ENCODE peak calls at places on chromosomes 5 and 9, in eight cellular contexts. H, B, Q, M, F, J, X and V are unnamed samples.

GRCh38 chr5:83866191-83866590 is 145.5 kb upstream of the HAPLN1 start:
- DNase-seq in H (no peak), B (no peak), Q (no peak), M (no peak), F (no peak), J (no peak), X (no peak), V (no peak)

GRCh38 chr9:109411069-109411761 is 86.9 kb downstream of the PTPN3 start:
- DNase-seq in H (no peak), B (no peak), Q (no peak), M (no peak), F (no peak), J (no peak), X (no peak), V (no peak)

GRCh38 chr5:145984072-145984471 is 47.7 kb downstream of the SH3RF2 start:
- DNase-seq in H (no peak), B (no peak), Q (no peak), M (no peak), F (no peak), J (no peak), X (no peak), V (no peak)

GRCh38 chr9:16031486-16031885 is 478.6 kb downstream of the CCDC171 start:
- DNase-seq in H (no peak), B (no peak), Q (no peak), M (no peak), F (no peak), J (no peak), X (no peak), V (no peak)

GRCh38 chr5:7705736-7706135 is 145.2 kb downstream of the CFAP90 start:
- DNase-seq in H (no peak), B (no peak), Q (no peak), M (no peak), F (no peak), J (no peak), X (no peak), V (no peak)

GRCh38 chr5:172059661-172060100 is 53.2 kb upstream of the FBXW11 start:
- DNase-seq in H (peak), B (no peak), Q (peak), M (no peak), F (no peak), J (peak), X (peak), V (no peak)

GRCh38 chr5:179749857-179750508 is 17.4 kb downstream of the MAML1 start:
- DNase-seq in H (no peak), B (no peak), Q (no peak), M (no peak), F (no peak), J (no peak), X (no peak), V (no peak)

GRCh38 chr5:115930630-115931337 is 31.5 kb upstream of the LVRN start:
- DNase-seq in H (no peak), B (no peak), Q (no peak), M (no peak), F (no peak), J (no peak), X (no peak), V (no peak)

GRCh38 chr5:172437445-172438303 is 16.7 kb downstream of the SH3PXD2B start:
- DNase-seq in H (peak), B (peak), Q (peak), M (peak), F (peak), J (no peak), X (no peak), V (no peak)

GRCh38 chr5:65334077-65334476 is 147.6 kb downstream of the ADAMTS6 start:
- DNase-seq in H (no peak), B (no peak), Q (no peak), M (no peak), F (peak), J (no peak), X (no peak), V (no peak)

GRCh38 chr9:72600671-72601070 is 79.3 kb downstream of the TMC1 start:
- DNase-seq in H (no peak), B (no peak), Q (no peak), M (no peak), F (no peak), J (no peak), X (no peak), V (no peak)

GRCh38 chr5:133088064-133088463 is 36.3 kb downstream of the HSPA4 start:
- DNase-seq in H (no peak), B (no peak), Q (no peak), M (no peak), F (no peak), J (no peak), X (no peak), V (no peak)

GRCh38 chr5:127042593-127042992 is 12.2 kb upstream of the MARCHF3 start:
- DNase-seq in H (no peak), B (no peak), Q (peak), M (no peak), F (no peak), J (peak), X (peak), V (no peak)

GRCh38 chr5:111685969-111686368 is 71.0 kb downstream of the NREP start:
- DNase-seq in H (peak), B (no peak), Q (no peak), M (no peak), F (no peak), J (peak), X (no peak), V (no peak)

GRCh38 chr5:57710126-57710525 is 227.5 kb upstream of the ACTBL2 start:
- DNase-seq in H (no peak), B (no peak), Q (no peak), M (no peak), F (no peak), J (no peak), X (peak), V (no peak)

GRCh38 chr5:59758566-59758965 is 135.0 kb downstream of the PDE4D start:
- DNase-seq in H (no peak), B (no peak), Q (no peak), M (no peak), F (peak), J (no peak), X (no peak), V (no peak)

GRCh38 chr5:36607838-36608783 is 1.7 kb downstream of the SLC1A3 start:
- DNase-seq in H (no peak), B (no peak), Q (peak), M (no peak), F (peak), J (no peak), X (peak), V (no peak)

GRCh38 chr5:10913181-10913810 is 152.3 kb upstream of the DAP start:
- DNase-seq in H (no peak), B (no peak), Q (no peak), M (no peak), F (no peak), J (no peak), X (no peak), V (no peak)

GRCh38 chr9:112764837-112765236 is 14.3 kb downstream of the SNX30 start:
- DNase-seq in H (peak), B (no peak), Q (no peak), M (no peak), F (no peak), J (no peak), X (no peak), V (no peak)

GRCh38 chr5:138981606-138982005 is 106.5 kb upstream of the LRRTM2 start:
- DNase-seq in H (no peak), B (no peak), Q (peak), M (no peak), F (no peak), J (no peak), X (no peak), V (no peak)

GRCh38 chr9:95103385-95104087 is 214.0 kb downstream of the FANCC start:
- DNase-seq in H (peak), B (peak), Q (peak), M (no peak), F (no peak), J (peak), X (no peak), V (no peak)

GRCh38 chr5:76165961-76166360 is 82.8 kb downstream of the SV2C start:
- DNase-seq in H (no peak), B (no peak), Q (no peak), M (no peak), F (no peak), J (no peak), X (no peak), V (no peak)

GRCh38 chr5:142871880-142872200 is 101.7 kb downstream of the ARHGAP26 start:
- DNase-seq in H (no peak), B (no peak), Q (peak), M (no peak), F (peak), J (no peak), X (no peak), V (no peak)

GRCh38 chr5:155871623-155872022 is 455.3 kb upstream of the SGCD start:
- DNase-seq in H (no peak), B (no peak), Q (no peak), M (no peak), F (no peak), J (no peak), X (no peak), V (no peak)

GRCh38 chr5:172403191-172403794 is 51.0 kb downstream of the SH3PXD2B start:
- DNase-seq in H (no peak), B (peak), Q (peak), M (peak), F (no peak), J (no peak), X (no peak), V (no peak)

GRCh38 chr9:6055213-6055612 is 39.8 kb upstream of the RANBP6 start:
- DNase-seq in H (peak), B (no peak), Q (peak), M (no peak), F (peak), J (peak), X (peak), V (peak)

GRCh38 chr5:150255659-150256415 is 33.7 kb downstream of the CAMK2A start:
- DNase-seq in H (peak), B (no peak), Q (peak), M (no peak), F (no peak), J (no peak), X (no peak), V (no peak)

GRCh38 chr9:133955821-133956411 is 36.2 kb downstream of the VAV2 start:
- DNase-seq in H (no peak), B (peak), Q (peak), M (no peak), F (no peak), J (no peak), X (no peak), V (no peak)

GRCh38 chr5:124599048-124599973 is 147.1 kb downstream of the ZNF608 start:
- DNase-seq in H (peak), B (no peak), Q (peak), M (no peak), F (peak), J (peak), X (peak), V (no peak)